ENCODE peak calls at places on chromosomes 16 and 17, in four cellular contexts. One of them, this sample, is unnamed.

GRCh38 chr17:42853004-42853403 is 2.0 kb downstream of the AOC3 start:
- DNase-seq in HepG2: no peak
- DNase-seq in A549: no peak
- DNase-seq in K562: no peak
- DNase-seq in this sample: no peak

GRCh38 chr17:77315551-77316190 is 174.9 kb downstream of the SEC14L1 start:
- DNase-seq in K562: no peak
- DNase-seq in HepG2: no peak
- DNase-seq in A549: no peak
- DNase-seq in this sample: no peak

GRCh38 chr17:33080091-33080490 is 88.4 kb downstream of the SPACA3 start:
- DNase-seq in HepG2: no peak
- DNase-seq in K562: no peak
- DNase-seq in A549: no peak
- DNase-seq in this sample: no peak

GRCh38 chr16:21610766-21611165 is 11.4 kb downstream of the METTL9 start:
- DNase-seq in A549: no peak
- DNase-seq in HepG2: no peak
- DNase-seq in K562: no peak
- DNase-seq in this sample: no peak

GRCh38 chr17:42699415-42699740 is 17.0 kb downstream of the CNTNAP1 start:
- DNase-seq in K562: no peak
- DNase-seq in A549: no peak
- DNase-seq in HepG2: no peak
- DNase-seq in this sample: no peak

GRCh38 chr17:34222732-34223486 is 32.2 kb upstream of the CCL2 start:
- DNase-seq in A549: no peak
- DNase-seq in K562: no peak
- DNase-seq in HepG2: no peak
- DNase-seq in this sample: no peak

GRCh38 chr17:34669511-34669910 is 90.1 kb downstream of the TMEM132E start:
- DNase-seq in HepG2: no peak
- DNase-seq in K562: no peak
- DNase-seq in A549: no peak
- DNase-seq in this sample: no peak

GRCh38 chr16:49189286-49189685 is 92.4 kb downstream of the CBLN1 start:
- DNase-seq in K562: no peak
- DNase-seq in A549: no peak
- DNase-seq in HepG2: no peak
- DNase-seq in this sample: no peak

GRCh38 chr16:15958703-15959348 is 9.4 kb downstream of the ABCC1 start:
- DNase-seq in HepG2: no peak
- DNase-seq in A549: no peak
- DNase-seq in K562: no peak
- DNase-seq in this sample: no peak

GRCh38 chr17:17669081-17669850 is 12.0 kb upstream of the RAI1 start:
- DNase-seq in K562: no peak
- DNase-seq in HepG2: no peak
- DNase-seq in A549: no peak
- DNase-seq in this sample: no peak

GRCh38 chr16:47461598-47462266 is 601 bp downstream of the PHKB start:
- DNase-seq in A549: peak; percentile 87
- DNase-seq in K562: peak; percentile 91
- DNase-seq in HepG2: peak; percentile 68
- DNase-seq in this sample: no peak

GRCh38 chr17:18166894-18167293 is 16.7 kb upstream of the ALKBH5 start:
- DNase-seq in HepG2: no peak
- DNase-seq in A549: peak; percentile 60
- DNase-seq in K562: peak; percentile 51
- DNase-seq in this sample: no peak

GRCh38 chr17:20105539-20106291 is 96.6 kb downstream of the SPECC1 start:
- DNase-seq in A549: peak; percentile 24
- DNase-seq in HepG2: no peak
- DNase-seq in K562: no peak
- DNase-seq in this sample: no peak

GRCh38 chr17:11514981-11515680 is 83.1 kb upstream of the DNAH9 start:
- DNase-seq in A549: no peak
- DNase-seq in HepG2: no peak
- DNase-seq in K562: no peak
- DNase-seq in this sample: no peak

GRCh38 chr17:8847891-8848290 is 19.6 kb downstream of the PIK3R6 start:
- DNase-seq in HepG2: no peak
- DNase-seq in A549: no peak
- DNase-seq in K562: no peak
- DNase-seq in this sample: no peak

GRCh38 chr17:33057564-33057963 is 65.9 kb downstream of the SPACA3 start:
- DNase-seq in HepG2: no peak
- DNase-seq in K562: no peak
- DNase-seq in A549: no peak
- DNase-seq in this sample: no peak

GRCh38 chr16:10919003-10919351 is 23.3 kb downstream of the DEXI start:
- DNase-seq in HepG2: no peak
- DNase-seq in A549: no peak
- DNase-seq in K562: no peak
- DNase-seq in this sample: no peak

GRCh38 chr17:75124041-75124818 is 7.3 kb downstream of the NT5C start:
- DNase-seq in HepG2: peak; percentile 48
- DNase-seq in K562: peak; percentile 91
- DNase-seq in A549: peak; percentile 100
- DNase-seq in this sample: no peak

GRCh38 chr17:62749926-62750325 is 58.2 kb downstream of the MARCHF10 start:
- DNase-seq in A549: no peak
- DNase-seq in K562: no peak
- DNase-seq in HepG2: no peak
- DNase-seq in this sample: no peak

GRCh38 chr16:83211711-83212110 is 584.9 kb downstream of the CDH13 start:
- DNase-seq in K562: no peak
- DNase-seq in HepG2: no peak
- DNase-seq in A549: no peak
- DNase-seq in this sample: no peak

GRCh38 chr17:52383493-52384100 is 225.1 kb upstream of the CA10 start:
- DNase-seq in A549: peak; percentile 70
- DNase-seq in K562: peak; percentile 41
- DNase-seq in HepG2: peak; percentile 71
- DNase-seq in this sample: no peak

GRCh38 chr17:27523712-27524111 is 67.5 kb downstream of the KSR1 start:
- DNase-seq in A549: no peak
- DNase-seq in K562: no peak
- DNase-seq in HepG2: no peak
- DNase-seq in this sample: no peak

DNA sequence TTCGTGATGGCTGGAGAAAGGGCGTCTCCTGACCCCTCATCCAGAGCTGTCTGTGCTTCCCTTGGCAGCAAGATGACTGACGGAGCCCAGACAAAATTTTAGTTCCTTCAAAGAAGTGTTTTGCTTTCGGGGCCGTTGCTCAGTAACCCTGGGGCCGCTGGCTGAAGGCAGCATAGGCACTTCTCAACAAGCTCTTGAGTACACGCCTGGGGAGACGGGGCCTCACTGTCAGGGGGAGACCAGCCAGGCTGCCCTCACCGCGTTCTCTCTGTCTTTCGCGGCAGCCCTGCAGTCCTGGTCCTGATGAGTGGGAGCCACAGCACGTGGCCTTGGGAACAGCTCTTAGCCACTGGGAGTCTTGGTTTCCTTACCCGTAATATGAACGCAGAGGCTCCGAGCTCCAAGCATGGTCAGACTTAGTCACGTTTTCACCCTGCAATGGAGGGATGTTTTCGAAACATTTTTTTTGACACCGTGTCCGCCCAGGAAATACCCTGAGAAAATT is 86.0 kb downstream of the IRF8 start:
- DNase-seq in HepG2: no peak
- DNase-seq in A549: no peak
- DNase-seq in K562: no peak
- DNase-seq in this sample: no peak
- TF ChIP-seq SMC3 in HepG2: no peak
- TF ChIP-seq SMC3 in A549: no peak
- TF ChIP-seq SMC3 in K562: no peak
- TF ChIP-seq SMC3 in this sample: no peak

GRCh38 chr17:81282876-81283275 is 12.2 kb downstream of the SLC38A10 start:
- DNase-seq in K562: no peak
- DNase-seq in HepG2: no peak
- DNase-seq in A549: no peak
- DNase-seq in this sample: no peak
- TF ChIP-seq JUNB in K562: no peak
- TF ChIP-seq JUNB in HepG2: no peak
- TF ChIP-seq JUNB in A549: no peak
- TF ChIP-seq JUNB in this sample: no peak

GRCh38 chr16:66247516-66248089 is 118.9 kb upstream of the CDH5 start:
- DNase-seq in A549: no peak
- DNase-seq in HepG2: no peak
- DNase-seq in K562: no peak
- DNase-seq in this sample: no peak
- TF ChIP-seq SMC3 in A549: no peak
- TF ChIP-seq SMC3 in HepG2: no peak
- TF ChIP-seq SMC3 in K562: no peak
- TF ChIP-seq SMC3 in this sample: no peak

DNA sequence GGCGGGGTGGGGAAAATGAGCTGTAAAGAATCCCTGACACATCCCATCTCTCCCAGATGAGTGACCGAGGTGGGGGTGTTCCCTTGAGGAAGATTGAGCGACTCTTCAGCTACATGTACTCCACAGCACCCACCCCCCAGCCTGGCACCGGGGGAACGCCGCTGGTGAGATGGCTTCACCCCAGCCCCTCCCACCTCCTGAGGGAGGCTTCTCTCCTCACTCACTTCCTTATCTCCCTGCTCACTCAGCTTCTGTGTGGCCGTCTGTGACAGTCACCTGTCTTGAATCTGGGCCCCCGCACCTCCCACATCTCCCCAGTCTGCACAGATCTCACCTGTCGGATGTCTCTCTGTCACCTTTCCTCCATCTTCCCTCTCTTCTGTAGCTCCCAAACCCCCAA is 13.4 kb downstream of the PDK2 start:
- DNase-seq in HepG2: no peak
- DNase-seq in K562: no peak
- DNase-seq in A549: no peak
- DNase-seq in this sample: no peak
- TF ChIP-seq JUNB in HepG2: no peak
- TF ChIP-seq JUNB in K562: no peak
- TF ChIP-seq JUNB in A549: no peak
- TF ChIP-seq JUNB in this sample: no peak

DNA sequence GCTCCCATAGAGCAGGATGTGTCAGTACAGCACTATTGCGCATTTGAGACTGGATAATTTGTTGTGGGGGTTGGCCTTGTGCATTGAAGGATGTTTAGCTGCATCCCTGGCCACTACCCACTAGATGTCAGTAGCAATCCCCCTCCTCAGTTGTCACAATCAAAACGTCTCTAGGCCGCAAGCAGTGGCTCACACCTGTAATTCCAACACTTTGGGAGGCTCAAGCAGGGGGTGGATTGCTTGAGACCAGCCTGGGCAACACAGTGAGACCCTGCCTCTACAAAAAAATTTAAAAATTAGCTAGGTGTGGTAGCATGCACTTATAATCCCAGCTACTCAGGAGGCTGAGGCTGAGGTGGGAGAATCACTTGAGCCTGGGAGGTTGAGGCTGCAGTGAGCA is 48.4 kb downstream of the CENPV start:
- DNase-seq in K562: peak; percentile 54
- DNase-seq in A549: peak; percentile 78
- DNase-seq in HepG2: peak; percentile 63
- DNase-seq in this sample: no peak
- TF ChIP-seq SMC3 in K562: no peak
- TF ChIP-seq SMC3 in A549: peak; percentile 84
- TF ChIP-seq SMC3 in HepG2: peak; percentile 91
- TF ChIP-seq SMC3 in this sample: no peak

GRCh38 chr17:80992077-80992947 is 671 bp downstream of the CHMP6 start:
- DNase-seq in K562: no peak
- DNase-seq in HepG2: no peak
- DNase-seq in A549: no peak
- DNase-seq in this sample: no peak
- TF ChIP-seq JUNB in K562: no peak
- TF ChIP-seq JUNB in HepG2: no peak
- TF ChIP-seq JUNB in A549: no peak
- TF ChIP-seq JUNB in this sample: no peak

GRCh38 chr16:72937360-72937759 is 110.6 kb downstream of the ZFHX3 start:
- DNase-seq in K562: no peak
- DNase-seq in HepG2: peak; percentile 49
- DNase-seq in A549: no peak
- DNase-seq in this sample: no peak
- TF ChIP-seq SMC3 in K562: no peak
- TF ChIP-seq SMC3 in HepG2: no peak
- TF ChIP-seq SMC3 in A549: no peak
- TF ChIP-seq SMC3 in this sample: no peak

GRCh38 chr17:72816406-72816805 is 276.1 kb downstream of the SLC39A11 start:
- DNase-seq in K562: no peak
- DNase-seq in A549: no peak
- DNase-seq in HepG2: no peak
- DNase-seq in this sample: no peak
- TF ChIP-seq JUNB in K562: no peak
- TF ChIP-seq JUNB in A549: no peak
- TF ChIP-seq JUNB in HepG2: no peak
- TF ChIP-seq JUNB in this sample: no peak

GRCh38 chr16:56675685-56676210 is 6.1 kb downstream of the MT1H start:
- DNase-seq in K562: no peak
- DNase-seq in A549: no peak
- DNase-seq in HepG2: no peak
- DNase-seq in this sample: no peak
- TF ChIP-seq SMC3 in K562: no peak
- TF ChIP-seq SMC3 in A549: no peak
- TF ChIP-seq SMC3 in HepG2: no peak
- TF ChIP-seq SMC3 in this sample: no peak

GRCh38 chr17:57077000-57077399 is 8.0 kb upstream of the AKAP1 start:
- DNase-seq in HepG2: no peak
- DNase-seq in A549: no peak
- DNase-seq in K562: no peak
- DNase-seq in this sample: no peak
- TF ChIP-seq JUNB in HepG2: no peak
- TF ChIP-seq JUNB in A549: no peak
- TF ChIP-seq JUNB in K562: no peak
- TF ChIP-seq JUNB in this sample: no peak